ENCODE peak calls at places on chromosomes 2 and 18, in seven cellular contexts. One of them, this sample, is unnamed.

GRCh38 chr2:31265234-31265633 is 31.3 kb downstream of the EHD3 start:
- DNase-seq in brain microvascular endothelial cell: no peak
- DNase-seq in foreskin fibroblast: no peak
- DNase-seq in stimulated activated CD4-positive, alpha-beta T cell treated with anti-CD3 and anti-CD28 coated beads, Interleukin-4, amount 100 ng/mL, for 48 hours: no peak
- DNase-seq in activated CD8-positive, alpha-beta memory T cell treated with anti-CD3 and anti-CD28 coated beads, Interleukin-2, amount 50 U/mL, for 48 hours: no peak
- DNase-seq in NCI-H1105 treated with DMSO at 0.1 percent for 48 hours: no peak
- DNase-seq in pons: no peak
- DNase-seq in this sample: no peak

GRCh38 chr2:199370150-199370780 is 87.5 kb downstream of the SATB2 start:
- DNase-seq in foreskin fibroblast: no peak
- DNase-seq in activated CD8-positive, alpha-beta memory T cell treated with anti-CD3 and anti-CD28 coated beads, Interleukin-2, amount 50 U/mL, for 48 hours: no peak
- DNase-seq in brain microvascular endothelial cell: no peak
- DNase-seq in NCI-H1105 treated with DMSO at 0.1 percent for 48 hours: no peak
- DNase-seq in stimulated activated CD4-positive, alpha-beta T cell treated with anti-CD3 and anti-CD28 coated beads, Interleukin-4, amount 100 ng/mL, for 48 hours: no peak
- DNase-seq in pons: no peak
- DNase-seq in this sample: no peak

GRCh38 chr2:15042824-15043223 is 410.3 kb downstream of the LRATD1 start:
- DNase-seq in stimulated activated CD4-positive, alpha-beta T cell treated with anti-CD3 and anti-CD28 coated beads, Interleukin-4, amount 100 ng/mL, for 48 hours: no peak
- DNase-seq in NCI-H1105 treated with DMSO at 0.1 percent for 48 hours: no peak
- DNase-seq in activated CD8-positive, alpha-beta memory T cell treated with anti-CD3 and anti-CD28 coated beads, Interleukin-2, amount 50 U/mL, for 48 hours: no peak
- DNase-seq in pons: no peak
- DNase-seq in brain microvascular endothelial cell: peak; percentile 9
- DNase-seq in foreskin fibroblast: no peak
- DNase-seq in this sample: no peak

GRCh38 chr2:64606495-64607363 is 47.0 kb downstream of the SERTAD2 start:
- DNase-seq in pons: peak; percentile 77
- DNase-seq in activated CD8-positive, alpha-beta memory T cell treated with anti-CD3 and anti-CD28 coated beads, Interleukin-2, amount 50 U/mL, for 48 hours: peak; percentile 88
- DNase-seq in brain microvascular endothelial cell: no peak
- DNase-seq in foreskin fibroblast: no peak
- DNase-seq in stimulated activated CD4-positive, alpha-beta T cell treated with anti-CD3 and anti-CD28 coated beads, Interleukin-4, amount 100 ng/mL, for 48 hours: peak; percentile 73
- DNase-seq in NCI-H1105 treated with DMSO at 0.1 percent for 48 hours: no peak
- DNase-seq in this sample: no peak

GRCh38 chr18:75293591-75293990 is 83.0 kb downstream of the TSHZ1 start:
- DNase-seq in foreskin fibroblast: peak; percentile 6
- DNase-seq in pons: no peak
- DNase-seq in stimulated activated CD4-positive, alpha-beta T cell treated with anti-CD3 and anti-CD28 coated beads, Interleukin-4, amount 100 ng/mL, for 48 hours: no peak
- DNase-seq in brain microvascular endothelial cell: peak; percentile 3
- DNase-seq in NCI-H1105 treated with DMSO at 0.1 percent for 48 hours: no peak
- DNase-seq in activated CD8-positive, alpha-beta memory T cell treated with anti-CD3 and anti-CD28 coated beads, Interleukin-2, amount 50 U/mL, for 48 hours: no peak
- DNase-seq in this sample: no peak

GRCh38 chr2:38106420-38107182 is 30.6 kb upstream of the CYP1B1 start:
- DNase-seq in stimulated activated CD4-positive, alpha-beta T cell treated with anti-CD3 and anti-CD28 coated beads, Interleukin-4, amount 100 ng/mL, for 48 hours: no peak
- DNase-seq in NCI-H1105 treated with DMSO at 0.1 percent for 48 hours: no peak
- DNase-seq in foreskin fibroblast: peak; percentile 59
- DNase-seq in pons: no peak
- DNase-seq in activated CD8-positive, alpha-beta memory T cell treated with anti-CD3 and anti-CD28 coated beads, Interleukin-2, amount 50 U/mL, for 48 hours: no peak
- DNase-seq in brain microvascular endothelial cell: no peak
- DNase-seq in this sample: no peak

GRCh38 chr2:25332571-25332970 is 9.2 kb downstream of the DNMT3A start:
- DNase-seq in brain microvascular endothelial cell: no peak
- DNase-seq in activated CD8-positive, alpha-beta memory T cell treated with anti-CD3 and anti-CD28 coated beads, Interleukin-2, amount 50 U/mL, for 48 hours: no peak
- DNase-seq in foreskin fibroblast: no peak
- DNase-seq in NCI-H1105 treated with DMSO at 0.1 percent for 48 hours: no peak
- DNase-seq in stimulated activated CD4-positive, alpha-beta T cell treated with anti-CD3 and anti-CD28 coated beads, Interleukin-4, amount 100 ng/mL, for 48 hours: no peak
- DNase-seq in pons: peak; percentile 92
- DNase-seq in this sample: no peak

GRCh38 chr2:112718862-112719370 is 1.9 kb upstream of the NT5DC4 start:
- DNase-seq in stimulated activated CD4-positive, alpha-beta T cell treated with anti-CD3 and anti-CD28 coated beads, Interleukin-4, amount 100 ng/mL, for 48 hours: no peak
- DNase-seq in activated CD8-positive, alpha-beta memory T cell treated with anti-CD3 and anti-CD28 coated beads, Interleukin-2, amount 50 U/mL, for 48 hours: no peak
- DNase-seq in NCI-H1105 treated with DMSO at 0.1 percent for 48 hours: no peak
- DNase-seq in foreskin fibroblast: no peak
- DNase-seq in brain microvascular endothelial cell: no peak
- DNase-seq in pons: no peak
- DNase-seq in this sample: no peak

GRCh38 chr18:12883003-12883683 is 894 bp downstream of the PTPN2 start:
- DNase-seq in pons: no peak
- DNase-seq in NCI-H1105 treated with DMSO at 0.1 percent for 48 hours: no peak
- DNase-seq in foreskin fibroblast: no peak
- DNase-seq in activated CD8-positive, alpha-beta memory T cell treated with anti-CD3 and anti-CD28 coated beads, Interleukin-2, amount 50 U/mL, for 48 hours: no peak
- DNase-seq in stimulated activated CD4-positive, alpha-beta T cell treated with anti-CD3 and anti-CD28 coated beads, Interleukin-4, amount 100 ng/mL, for 48 hours: peak; percentile 13
- DNase-seq in brain microvascular endothelial cell: no peak
- DNase-seq in this sample: peak; percentile 69

GRCh38 chr18:49072524-49072934 is 121.8 kb upstream of the SMAD7 start:
- DNase-seq in activated CD8-positive, alpha-beta memory T cell treated with anti-CD3 and anti-CD28 coated beads, Interleukin-2, amount 50 U/mL, for 48 hours: no peak
- DNase-seq in stimulated activated CD4-positive, alpha-beta T cell treated with anti-CD3 and anti-CD28 coated beads, Interleukin-4, amount 100 ng/mL, for 48 hours: no peak
- DNase-seq in brain microvascular endothelial cell: no peak
- DNase-seq in NCI-H1105 treated with DMSO at 0.1 percent for 48 hours: no peak
- DNase-seq in foreskin fibroblast: no peak
- DNase-seq in pons: no peak
- DNase-seq in this sample: no peak

GRCh38 chr2:197211881-197212342 is 98.7 kb downstream of the ANKRD44 start:
- DNase-seq in foreskin fibroblast: no peak
- DNase-seq in stimulated activated CD4-positive, alpha-beta T cell treated with anti-CD3 and anti-CD28 coated beads, Interleukin-4, amount 100 ng/mL, for 48 hours: no peak
- DNase-seq in NCI-H1105 treated with DMSO at 0.1 percent for 48 hours: no peak
- DNase-seq in activated CD8-positive, alpha-beta memory T cell treated with anti-CD3 and anti-CD28 coated beads, Interleukin-2, amount 50 U/mL, for 48 hours: no peak
- DNase-seq in brain microvascular endothelial cell: no peak
- DNase-seq in pons: no peak
- DNase-seq in this sample: no peak

GRCh38 chr2:230770804-230771203 is 58.2 kb downstream of the CAB39 start:
- DNase-seq in brain microvascular endothelial cell: no peak
- DNase-seq in foreskin fibroblast: no peak
- DNase-seq in activated CD8-positive, alpha-beta memory T cell treated with anti-CD3 and anti-CD28 coated beads, Interleukin-2, amount 50 U/mL, for 48 hours: no peak
- DNase-seq in NCI-H1105 treated with DMSO at 0.1 percent for 48 hours: no peak
- DNase-seq in stimulated activated CD4-positive, alpha-beta T cell treated with anti-CD3 and anti-CD28 coated beads, Interleukin-4, amount 100 ng/mL, for 48 hours: no peak
- DNase-seq in pons: no peak
- DNase-seq in this sample: no peak

GRCh38 chr2:184554736-184555135 is 43.6 kb upstream of the ZNF804A start:
- DNase-seq in brain microvascular endothelial cell: peak; percentile 9
- DNase-seq in activated CD8-positive, alpha-beta memory T cell treated with anti-CD3 and anti-CD28 coated beads, Interleukin-2, amount 50 U/mL, for 48 hours: no peak
- DNase-seq in foreskin fibroblast: peak; percentile 2
- DNase-seq in pons: no peak
- DNase-seq in NCI-H1105 treated with DMSO at 0.1 percent for 48 hours: no peak
- DNase-seq in stimulated activated CD4-positive, alpha-beta T cell treated with anti-CD3 and anti-CD28 coated beads, Interleukin-4, amount 100 ng/mL, for 48 hours: no peak
- DNase-seq in this sample: no peak

GRCh38 chr18:29003194-29003593 is 826.3 kb upstream of the CDH2 start:
- DNase-seq in brain microvascular endothelial cell: no peak
- DNase-seq in activated CD8-positive, alpha-beta memory T cell treated with anti-CD3 and anti-CD28 coated beads, Interleukin-2, amount 50 U/mL, for 48 hours: no peak
- DNase-seq in NCI-H1105 treated with DMSO at 0.1 percent for 48 hours: peak; percentile 22
- DNase-seq in stimulated activated CD4-positive, alpha-beta T cell treated with anti-CD3 and anti-CD28 coated beads, Interleukin-4, amount 100 ng/mL, for 48 hours: no peak
- DNase-seq in foreskin fibroblast: no peak
- DNase-seq in pons: no peak
- DNase-seq in this sample: peak; percentile 20

GRCh38 chr2:236172866-236173733 is 4.9 kb upstream of the GBX2 start:
- DNase-seq in activated CD8-positive, alpha-beta memory T cell treated with anti-CD3 and anti-CD28 coated beads, Interleukin-2, amount 50 U/mL, for 48 hours: no peak
- DNase-seq in foreskin fibroblast: no peak
- DNase-seq in NCI-H1105 treated with DMSO at 0.1 percent for 48 hours: no peak
- DNase-seq in pons: no peak
- DNase-seq in stimulated activated CD4-positive, alpha-beta T cell treated with anti-CD3 and anti-CD28 coated beads, Interleukin-4, amount 100 ng/mL, for 48 hours: no peak
- DNase-seq in brain microvascular endothelial cell: no peak
- DNase-seq in this sample: no peak

GRCh38 chr18:13614318-13614643 is 112.1 kb downstream of the FAM210A start:
- DNase-seq in brain microvascular endothelial cell: no peak
- DNase-seq in foreskin fibroblast: no peak
- DNase-seq in NCI-H1105 treated with DMSO at 0.1 percent for 48 hours: no peak
- DNase-seq in activated CD8-positive, alpha-beta memory T cell treated with anti-CD3 and anti-CD28 coated beads, Interleukin-2, amount 50 U/mL, for 48 hours: no peak
- DNase-seq in stimulated activated CD4-positive, alpha-beta T cell treated with anti-CD3 and anti-CD28 coated beads, Interleukin-4, amount 100 ng/mL, for 48 hours: no peak
- DNase-seq in pons: peak; percentile 19
- DNase-seq in this sample: no peak

GRCh38 chr2:173962036-173962435 is 3.1 kb downstream of the SP3 start:
- DNase-seq in NCI-H1105 treated with DMSO at 0.1 percent for 48 hours: peak; percentile 3
- DNase-seq in foreskin fibroblast: no peak
- DNase-seq in activated CD8-positive, alpha-beta memory T cell treated with anti-CD3 and anti-CD28 coated beads, Interleukin-2, amount 50 U/mL, for 48 hours: no peak
- DNase-seq in stimulated activated CD4-positive, alpha-beta T cell treated with anti-CD3 and anti-CD28 coated beads, Interleukin-4, amount 100 ng/mL, for 48 hours: no peak
- DNase-seq in pons: no peak
- DNase-seq in brain microvascular endothelial cell: no peak
- DNase-seq in this sample: no peak

GRCh38 chr2:1976725-1977416 is 232.6 kb upstream of the PXDN start:
- DNase-seq in activated CD8-positive, alpha-beta memory T cell treated with anti-CD3 and anti-CD28 coated beads, Interleukin-2, amount 50 U/mL, for 48 hours: no peak
- DNase-seq in stimulated activated CD4-positive, alpha-beta T cell treated with anti-CD3 and anti-CD28 coated beads, Interleukin-4, amount 100 ng/mL, for 48 hours: no peak
- DNase-seq in brain microvascular endothelial cell: no peak
- DNase-seq in NCI-H1105 treated with DMSO at 0.1 percent for 48 hours: no peak
- DNase-seq in pons: no peak
- DNase-seq in foreskin fibroblast: no peak
- DNase-seq in this sample: no peak

GRCh38 chr2:195312662-195313061 is 344.4 kb upstream of the SLC39A10 start:
- DNase-seq in brain microvascular endothelial cell: no peak
- DNase-seq in stimulated activated CD4-positive, alpha-beta T cell treated with anti-CD3 and anti-CD28 coated beads, Interleukin-4, amount 100 ng/mL, for 48 hours: no peak
- DNase-seq in NCI-H1105 treated with DMSO at 0.1 percent for 48 hours: no peak
- DNase-seq in activated CD8-positive, alpha-beta memory T cell treated with anti-CD3 and anti-CD28 coated beads, Interleukin-2, amount 50 U/mL, for 48 hours: no peak
- DNase-seq in foreskin fibroblast: no peak
- DNase-seq in pons: no peak
- DNase-seq in this sample: no peak

GRCh38 chr2:225841314-225841713 is 441.8 kb downstream of the NYAP2 start:
- DNase-seq in pons: peak; percentile 3
- DNase-seq in stimulated activated CD4-positive, alpha-beta T cell treated with anti-CD3 and anti-CD28 coated beads, Interleukin-4, amount 100 ng/mL, for 48 hours: no peak
- DNase-seq in NCI-H1105 treated with DMSO at 0.1 percent for 48 hours: no peak
- DNase-seq in activated CD8-positive, alpha-beta memory T cell treated with anti-CD3 and anti-CD28 coated beads, Interleukin-2, amount 50 U/mL, for 48 hours: no peak
- DNase-seq in foreskin fibroblast: peak; percentile 75
- DNase-seq in brain microvascular endothelial cell: no peak
- DNase-seq in this sample: no peak

GRCh38 chr2:127678531-127678930 is 3.2 kb upstream of the LIMS2 start:
- DNase-seq in brain microvascular endothelial cell: no peak
- DNase-seq in NCI-H1105 treated with DMSO at 0.1 percent for 48 hours: no peak
- DNase-seq in foreskin fibroblast: no peak
- DNase-seq in activated CD8-positive, alpha-beta memory T cell treated with anti-CD3 and anti-CD28 coated beads, Interleukin-2, amount 50 U/mL, for 48 hours: no peak
- DNase-seq in pons: no peak
- DNase-seq in stimulated activated CD4-positive, alpha-beta T cell treated with anti-CD3 and anti-CD28 coated beads, Interleukin-4, amount 100 ng/mL, for 48 hours: no peak
- DNase-seq in this sample: no peak

GRCh38 chr2:226247289-226248275 is 552.0 kb downstream of the IRS1 start:
- DNase-seq in NCI-H1105 treated with DMSO at 0.1 percent for 48 hours: no peak
- DNase-seq in foreskin fibroblast: no peak
- DNase-seq in brain microvascular endothelial cell: no peak
- DNase-seq in activated CD8-positive, alpha-beta memory T cell treated with anti-CD3 and anti-CD28 coated beads, Interleukin-2, amount 50 U/mL, for 48 hours: no peak
- DNase-seq in pons: no peak
- DNase-seq in stimulated activated CD4-positive, alpha-beta T cell treated with anti-CD3 and anti-CD28 coated beads, Interleukin-4, amount 100 ng/mL, for 48 hours: no peak
- DNase-seq in this sample: no peak

GRCh38 chr2:62215306-62216064 is 19.6 kb downstream of the B3GNT2 start:
- DNase-seq in pons: no peak
- DNase-seq in stimulated activated CD4-positive, alpha-beta T cell treated with anti-CD3 and anti-CD28 coated beads, Interleukin-4, amount 100 ng/mL, for 48 hours: no peak
- DNase-seq in activated CD8-positive, alpha-beta memory T cell treated with anti-CD3 and anti-CD28 coated beads, Interleukin-2, amount 50 U/mL, for 48 hours: peak; percentile 43
- DNase-seq in foreskin fibroblast: no peak
- DNase-seq in NCI-H1105 treated with DMSO at 0.1 percent for 48 hours: no peak
- DNase-seq in brain microvascular endothelial cell: peak; percentile 48
- DNase-seq in this sample: no peak

GRCh38 chr2:219252900-219253752 is at the start of gene TUBA4B:
- DNase-seq in brain microvascular endothelial cell: peak; percentile 20
- DNase-seq in activated CD8-positive, alpha-beta memory T cell treated with anti-CD3 and anti-CD28 coated beads, Interleukin-2, amount 50 U/mL, for 48 hours: peak; percentile 78
- DNase-seq in NCI-H1105 treated with DMSO at 0.1 percent for 48 hours: no peak
- DNase-seq in foreskin fibroblast: peak; percentile 40
- DNase-seq in pons: peak; percentile 11
- DNase-seq in stimulated activated CD4-positive, alpha-beta T cell treated with anti-CD3 and anti-CD28 coated beads, Interleukin-4, amount 100 ng/mL, for 48 hours: peak; percentile 29
- DNase-seq in this sample: peak; percentile 36

GRCh38 chr2:200104015-200104414 is 148.6 kb downstream of the MAIP1 start:
- DNase-seq in brain microvascular endothelial cell: peak; percentile 84
- DNase-seq in NCI-H1105 treated with DMSO at 0.1 percent for 48 hours: no peak
- DNase-seq in stimulated activated CD4-positive, alpha-beta T cell treated with anti-CD3 and anti-CD28 coated beads, Interleukin-4, amount 100 ng/mL, for 48 hours: no peak
- DNase-seq in pons: no peak
- DNase-seq in activated CD8-positive, alpha-beta memory T cell treated with anti-CD3 and anti-CD28 coated beads, Interleukin-2, amount 50 U/mL, for 48 hours: no peak
- DNase-seq in foreskin fibroblast: no peak
- DNase-seq in this sample: no peak

GRCh38 chr2:98880266-98881152 is 55.5 kb downstream of the CRACDL start:
- DNase-seq in foreskin fibroblast: no peak
- DNase-seq in activated CD8-positive, alpha-beta memory T cell treated with anti-CD3 and anti-CD28 coated beads, Interleukin-2, amount 50 U/mL, for 48 hours: no peak
- DNase-seq in pons: no peak
- DNase-seq in stimulated activated CD4-positive, alpha-beta T cell treated with anti-CD3 and anti-CD28 coated beads, Interleukin-4, amount 100 ng/mL, for 48 hours: no peak
- DNase-seq in NCI-H1105 treated with DMSO at 0.1 percent for 48 hours: no peak
- DNase-seq in brain microvascular endothelial cell: no peak
- DNase-seq in this sample: no peak

GRCh38 chr18:40494603-40495002 is 1460.4 kb upstream of the PIK3C3 start:
- DNase-seq in brain microvascular endothelial cell: no peak
- DNase-seq in pons: no peak
- DNase-seq in stimulated activated CD4-positive, alpha-beta T cell treated with anti-CD3 and anti-CD28 coated beads, Interleukin-4, amount 100 ng/mL, for 48 hours: no peak
- DNase-seq in foreskin fibroblast: no peak
- DNase-seq in NCI-H1105 treated with DMSO at 0.1 percent for 48 hours: no peak
- DNase-seq in activated CD8-positive, alpha-beta memory T cell treated with anti-CD3 and anti-CD28 coated beads, Interleukin-2, amount 50 U/mL, for 48 hours: no peak
- DNase-seq in this sample: no peak

GRCh38 chr2:68767031-68767961 is 32.7 kb downstream of the ARHGAP25 start:
- DNase-seq in NCI-H1105 treated with DMSO at 0.1 percent for 48 hours: no peak
- DNase-seq in pons: no peak
- DNase-seq in foreskin fibroblast: no peak
- DNase-seq in brain microvascular endothelial cell: no peak
- DNase-seq in stimulated activated CD4-positive, alpha-beta T cell treated with anti-CD3 and anti-CD28 coated beads, Interleukin-4, amount 100 ng/mL, for 48 hours: no peak
- DNase-seq in activated CD8-positive, alpha-beta memory T cell treated with anti-CD3 and anti-CD28 coated beads, Interleukin-2, amount 50 U/mL, for 48 hours: peak; percentile 71
- DNase-seq in this sample: no peak

GRCh38 chr2:236102971-236103370 is 65.2 kb downstream of the GBX2 start:
- DNase-seq in brain microvascular endothelial cell: no peak
- DNase-seq in foreskin fibroblast: no peak
- DNase-seq in pons: no peak
- DNase-seq in stimulated activated CD4-positive, alpha-beta T cell treated with anti-CD3 and anti-CD28 coated beads, Interleukin-4, amount 100 ng/mL, for 48 hours: no peak
- DNase-seq in NCI-H1105 treated with DMSO at 0.1 percent for 48 hours: no peak
- DNase-seq in activated CD8-positive, alpha-beta memory T cell treated with anti-CD3 and anti-CD28 coated beads, Interleukin-2, amount 50 U/mL, for 48 hours: no peak
- DNase-seq in this sample: no peak

GRCh38 chr2:15890936-15891905 is 49.1 kb upstream of the MYCN start:
- DNase-seq in pons: no peak
- DNase-seq in brain microvascular endothelial cell: no peak
- DNase-seq in foreskin fibroblast: no peak
- DNase-seq in NCI-H1105 treated with DMSO at 0.1 percent for 48 hours: no peak
- DNase-seq in activated CD8-positive, alpha-beta memory T cell treated with anti-CD3 and anti-CD28 coated beads, Interleukin-2, amount 50 U/mL, for 48 hours: no peak
- DNase-seq in stimulated activated CD4-positive, alpha-beta T cell treated with anti-CD3 and anti-CD28 coated beads, Interleukin-4, amount 100 ng/mL, for 48 hours: no peak
- DNase-seq in this sample: no peak

GRCh38 chr18:908631-909621 is 4.3 kb downstream of the ADCYAP1 start:
- DNase-seq in NCI-H1105 treated with DMSO at 0.1 percent for 48 hours: peak; percentile 38
- DNase-seq in activated CD8-positive, alpha-beta memory T cell treated with anti-CD3 and anti-CD28 coated beads, Interleukin-2, amount 50 U/mL, for 48 hours: no peak
- DNase-seq in foreskin fibroblast: no peak
- DNase-seq in stimulated activated CD4-positive, alpha-beta T cell treated with anti-CD3 and anti-CD28 coated beads, Interleukin-4, amount 100 ng/mL, for 48 hours: no peak
- DNase-seq in pons: no peak
- DNase-seq in brain microvascular endothelial cell: no peak
- DNase-seq in this sample: peak; percentile 49

GRCh38 chr2:20424300-20425290 is 22.3 kb upstream of the RHOB start:
- DNase-seq in stimulated activated CD4-positive, alpha-beta T cell treated with anti-CD3 and anti-CD28 coated beads, Interleukin-4, amount 100 ng/mL, for 48 hours: no peak
- DNase-seq in brain microvascular endothelial cell: peak; percentile 45
- DNase-seq in NCI-H1105 treated with DMSO at 0.1 percent for 48 hours: no peak
- DNase-seq in foreskin fibroblast: peak; percentile 92
- DNase-seq in pons: peak; percentile 76
- DNase-seq in activated CD8-positive, alpha-beta memory T cell treated with anti-CD3 and anti-CD28 coated beads, Interleukin-2, amount 50 U/mL, for 48 hours: peak; percentile 56
- DNase-seq in this sample: no peak

GRCh38 chr2:74440378-74441110 is 1.2 kb downstream of the RTKN start:
- DNase-seq in foreskin fibroblast: peak; percentile 85
- DNase-seq in NCI-H1105 treated with DMSO at 0.1 percent for 48 hours: peak; percentile 76
- DNase-seq in stimulated activated CD4-positive, alpha-beta T cell treated with anti-CD3 and anti-CD28 coated beads, Interleukin-4, amount 100 ng/mL, for 48 hours: peak; percentile 45
- DNase-seq in brain microvascular endothelial cell: peak; percentile 68
- DNase-seq in activated CD8-positive, alpha-beta memory T cell treated with anti-CD3 and anti-CD28 coated beads, Interleukin-2, amount 50 U/mL, for 48 hours: peak; percentile 78
- DNase-seq in pons: peak; percentile 92
- DNase-seq in this sample: peak; percentile 96

GRCh38 chr2:241204010-241204384 is 15.5 kb downstream of the ANO7 start:
- DNase-seq in pons: no peak
- DNase-seq in foreskin fibroblast: no peak
- DNase-seq in NCI-H1105 treated with DMSO at 0.1 percent for 48 hours: no peak
- DNase-seq in brain microvascular endothelial cell: no peak
- DNase-seq in stimulated activated CD4-positive, alpha-beta T cell treated with anti-CD3 and anti-CD28 coated beads, Interleukin-4, amount 100 ng/mL, for 48 hours: no peak
- DNase-seq in activated CD8-positive, alpha-beta memory T cell treated with anti-CD3 and anti-CD28 coated beads, Interleukin-2, amount 50 U/mL, for 48 hours: no peak
- DNase-seq in this sample: no peak

GRCh38 chr2:70696142-70696541 is 71.9 kb downstream of the ADD2 start:
- DNase-seq in pons: no peak
- DNase-seq in brain microvascular endothelial cell: no peak
- DNase-seq in stimulated activated CD4-positive, alpha-beta T cell treated with anti-CD3 and anti-CD28 coated beads, Interleukin-4, amount 100 ng/mL, for 48 hours: no peak
- DNase-seq in NCI-H1105 treated with DMSO at 0.1 percent for 48 hours: no peak
- DNase-seq in foreskin fibroblast: no peak
- DNase-seq in activated CD8-positive, alpha-beta memory T cell treated with anti-CD3 and anti-CD28 coated beads, Interleukin-2, amount 50 U/mL, for 48 hours: peak; percentile 13
- DNase-seq in this sample: no peak

GRCh38 chr2:232525796-232526195 is at the start of gene CHRND:
- DNase-seq in brain microvascular endothelial cell: no peak
- DNase-seq in foreskin fibroblast: no peak
- DNase-seq in stimulated activated CD4-positive, alpha-beta T cell treated with anti-CD3 and anti-CD28 coated beads, Interleukin-4, amount 100 ng/mL, for 48 hours: no peak
- DNase-seq in activated CD8-positive, alpha-beta memory T cell treated with anti-CD3 and anti-CD28 coated beads, Interleukin-2, amount 50 U/mL, for 48 hours: no peak
- DNase-seq in pons: no peak
- DNase-seq in NCI-H1105 treated with DMSO at 0.1 percent for 48 hours: no peak
- DNase-seq in this sample: no peak

GRCh38 chr18:59616501-59616900 is 80.7 kb downstream of the CCBE1 start:
- DNase-seq in activated CD8-positive, alpha-beta memory T cell treated with anti-CD3 and anti-CD28 coated beads, Interleukin-2, amount 50 U/mL, for 48 hours: no peak
- DNase-seq in pons: no peak
- DNase-seq in foreskin fibroblast: no peak
- DNase-seq in brain microvascular endothelial cell: no peak
- DNase-seq in stimulated activated CD4-positive, alpha-beta T cell treated with anti-CD3 and anti-CD28 coated beads, Interleukin-4, amount 100 ng/mL, for 48 hours: no peak
- DNase-seq in NCI-H1105 treated with DMSO at 0.1 percent for 48 hours: no peak
- DNase-seq in this sample: no peak

GRCh38 chr18:56146565-56146964 is 491.8 kb downstream of the TXNL1 start:
- DNase-seq in pons: no peak
- DNase-seq in brain microvascular endothelial cell: no peak
- DNase-seq in activated CD8-positive, alpha-beta memory T cell treated with anti-CD3 and anti-CD28 coated beads, Interleukin-2, amount 50 U/mL, for 48 hours: no peak
- DNase-seq in NCI-H1105 treated with DMSO at 0.1 percent for 48 hours: no peak
- DNase-seq in foreskin fibroblast: no peak
- DNase-seq in stimulated activated CD4-positive, alpha-beta T cell treated with anti-CD3 and anti-CD28 coated beads, Interleukin-4, amount 100 ng/mL, for 48 hours: no peak
- DNase-seq in this sample: no peak